ENCODE peak calls at places on chromosomes 11 and 22, in four cellular contexts. One of them, this sample, is unnamed.

GRCh38 chr11:129146196-129146595 is 45.9 kb downstream of the ARHGAP32 start:
- DNase-seq in K562: no peak
- DNase-seq in H1: no peak
- DNase-seq in GM12878: no peak
- DNase-seq in this sample: no peak

GRCh38 chr11:84214557-84214956 is 928.4 kb upstream of the CCDC90B start:
- DNase-seq in H1: no peak
- DNase-seq in GM12878: no peak
- DNase-seq in K562: no peak
- DNase-seq in this sample: no peak

GRCh38 chr22:32695451-32695891 is 106.0 kb upstream of the TIMP3 start:
- DNase-seq in K562: no peak
- DNase-seq in H1: no peak
- DNase-seq in GM12878: no peak
- DNase-seq in this sample: no peak

GRCh38 chr22:26550498-26551033 is 38.3 kb upstream of the TFIP11 start:
- DNase-seq in K562: no peak
- DNase-seq in GM12878: no peak
- DNase-seq in H1: no peak
- DNase-seq in this sample: no peak

GRCh38 chr11:128180446-128181089 is 406.8 kb downstream of the ETS1 start:
- DNase-seq in K562: no peak
- DNase-seq in H1: no peak
- DNase-seq in GM12878: no peak
- DNase-seq in this sample: no peak

GRCh38 chr11:45606514-45607024 is 58.9 kb downstream of the CHST1 start:
- DNase-seq in GM12878: no peak
- DNase-seq in K562: no peak
- DNase-seq in H1: peak; percentile 34
- DNase-seq in this sample: peak; percentile 38

GRCh38 chr11:63179446-63180068 is 35.5 kb upstream of the SLC22A24 start:
- DNase-seq in H1: no peak
- DNase-seq in K562: no peak
- DNase-seq in GM12878: no peak
- DNase-seq in this sample: no peak

GRCh38 chr11:8248786-8249185 is 14.9 kb downstream of the LMO1 start:
- DNase-seq in K562: no peak
- DNase-seq in GM12878: no peak
- DNase-seq in H1: no peak
- DNase-seq in this sample: no peak

GRCh38 chr22:46278656-46279645 is 11.1 kb downstream of the TTC38 start:
- DNase-seq in H1: no peak
- DNase-seq in GM12878: no peak
- DNase-seq in K562: no peak
- DNase-seq in this sample: no peak

GRCh38 chr11:130826572-130826971 is 89.7 kb downstream of the SNX19 start:
- DNase-seq in H1: no peak
- DNase-seq in GM12878: no peak
- DNase-seq in K562: no peak
- DNase-seq in this sample: no peak

GRCh38 chr22:24102366-24103200 is 78.7 kb upstream of the SUSD2 start:
- DNase-seq in H1: no peak
- DNase-seq in GM12878: no peak
- DNase-seq in K562: no peak
- DNase-seq in this sample: no peak

GRCh38 chr22:17786435-17787158 is 12.3 kb upstream of the BID start:
- DNase-seq in GM12878: no peak
- DNase-seq in K562: peak; percentile 89
- DNase-seq in H1: no peak
- DNase-seq in this sample: no peak

GRCh38 chr11:24760681-24761080 is 263.8 kb downstream of the LUZP2 start:
- DNase-seq in GM12878: no peak
- DNase-seq in H1: no peak
- DNase-seq in K562: no peak
- DNase-seq in this sample: no peak

GRCh38 chr11:29534831-29535230 is 482.0 kb downstream of the KCNA4 start:
- DNase-seq in H1: no peak
- DNase-seq in K562: no peak
- DNase-seq in GM12878: no peak
- DNase-seq in this sample: no peak

GRCh38 chr11:16001899-16002426 is 354.4 kb downstream of the SOX6 start:
- DNase-seq in GM12878: no peak
- DNase-seq in H1: no peak
- DNase-seq in K562: no peak
- DNase-seq in this sample: no peak

GRCh38 chr11:131888230-131888826 is 517.9 kb downstream of the NTM start:
- DNase-seq in GM12878: no peak
- DNase-seq in H1: no peak
- DNase-seq in K562: no peak
- DNase-seq in this sample: no peak

GRCh38 chr11:130129922-130130321 is 29.7 kb upstream of the ST14 start:
- DNase-seq in H1: no peak
- DNase-seq in K562: no peak
- DNase-seq in GM12878: no peak
- DNase-seq in this sample: no peak

GRCh38 chr11:128434411-128434810 is 152.9 kb downstream of the ETS1 start:
- DNase-seq in GM12878: no peak
- DNase-seq in K562: no peak
- DNase-seq in H1: no peak
- DNase-seq in this sample: no peak

GRCh38 chr22:27435839-27436581 is 365.5 kb downstream of the MN1 start:
- DNase-seq in GM12878: no peak
- DNase-seq in H1: no peak
- DNase-seq in K562: no peak
- DNase-seq in this sample: peak; percentile 78

GRCh38 chr22:25489947-25490346 is 74.5 kb upstream of the GRK3 start:
- DNase-seq in K562: no peak
- DNase-seq in H1: no peak
- DNase-seq in GM12878: no peak
- DNase-seq in this sample: no peak

GRCh38 chr22:38923463-38924196 is 33.8 kb upstream of the APOBEC3A start:
- DNase-seq in H1: no peak
- DNase-seq in K562: peak; percentile 81
- DNase-seq in GM12878: no peak
- DNase-seq in this sample: peak; percentile 71

GRCh38 chr11:69008774-69009440 is 4.1 kb downstream of the MRGPRF start:
- DNase-seq in H1: peak; percentile 51
- DNase-seq in K562: peak; percentile 76
- DNase-seq in GM12878: no peak
- DNase-seq in this sample: peak; percentile 60

GRCh38 chr11:69007978-69008381 is 5.1 kb downstream of the MRGPRF start:
- DNase-seq in K562: no peak
- DNase-seq in GM12878: no peak
- DNase-seq in H1: no peak
- DNase-seq in this sample: no peak

GRCh38 chr11:69005183-69005630 is 7.8 kb downstream of the MRGPRF start:
- DNase-seq in K562: no peak
- DNase-seq in H1: no peak
- DNase-seq in GM12878: no peak
- DNase-seq in this sample: no peak

GRCh38 chr11:69005631-69006368 is 7.2 kb downstream of the MRGPRF start:
- DNase-seq in K562: no peak
- DNase-seq in GM12878: no peak
- DNase-seq in H1: no peak
- DNase-seq in this sample: no peak

GRCh38 chr11:69006816-69007215 is 6.2 kb downstream of the MRGPRF start:
- DNase-seq in K562: no peak
- DNase-seq in GM12878: no peak
- DNase-seq in H1: no peak
- DNase-seq in this sample: no peak
- TF ChIP-seq NRF1 in K562: no peak
- TF ChIP-seq NRF1 in GM12878: no peak
- TF ChIP-seq NRF1 in H1: no peak
- TF ChIP-seq NRF1 in this sample: no peak

GRCh38 chr11:100857236-100858005 is 170.3 kb downstream of the ARHGAP42 start:
- DNase-seq in GM12878: no peak
- DNase-seq in H1: no peak
- DNase-seq in K562: no peak
- DNase-seq in this sample: no peak

GRCh38 chr11:100851129-100851528 is 164.0 kb downstream of the ARHGAP42 start:
- DNase-seq in H1: no peak
- DNase-seq in GM12878: no peak
- DNase-seq in K562: no peak
- DNase-seq in this sample: no peak

GRCh38 chr11:100860318-100860896 is 173.3 kb downstream of the ARHGAP42 start:
- DNase-seq in K562: no peak
- DNase-seq in GM12878: no peak
- DNase-seq in H1: no peak
- DNase-seq in this sample: no peak

GRCh38 chr11:100851584-100852152 is 164.6 kb downstream of the ARHGAP42 start:
- DNase-seq in GM12878: no peak
- DNase-seq in K562: no peak
- DNase-seq in H1: no peak
- DNase-seq in this sample: no peak

DNA sequence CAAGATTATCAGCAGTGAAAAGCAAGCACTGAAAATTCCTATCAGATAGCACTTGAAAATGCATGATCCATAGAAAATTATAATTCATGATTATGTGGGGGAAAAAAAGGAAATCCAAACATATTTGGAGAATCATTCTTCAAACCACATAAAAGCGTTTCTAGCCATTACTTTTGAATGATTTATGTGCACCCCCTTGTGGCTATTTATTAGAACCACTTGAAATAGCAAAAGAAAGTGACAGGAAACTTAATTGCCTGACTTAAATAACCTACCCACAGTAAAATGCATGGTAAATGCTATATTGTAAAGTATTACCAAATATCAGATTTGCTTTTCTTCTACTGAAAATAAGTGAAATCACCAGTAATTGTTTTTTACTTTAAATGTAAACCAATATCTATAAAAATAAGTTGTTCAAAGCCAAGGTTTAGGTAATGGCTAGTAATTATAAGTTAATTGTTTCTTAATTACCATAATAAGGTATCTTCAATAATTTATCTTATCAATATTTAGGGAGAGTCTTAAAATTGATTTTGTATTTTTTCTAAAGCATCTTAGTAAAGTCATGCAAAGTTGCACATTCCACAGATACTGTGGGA is 168.5 kb downstream of the ARHGAP42 start:
- DNase-seq in GM12878: no peak
- DNase-seq in H1: no peak
- DNase-seq in K562: peak; percentile 18
- DNase-seq in this sample: peak; percentile 4
- H3K9ac ChIP-seq in GM12878: no peak overlapping the region
- H3K9ac ChIP-seq in H1: no peak overlapping the region
- H3K9ac ChIP-seq in K562: no peak overlapping the region
- H3K9ac ChIP-seq in this sample: no peak overlapping the region

GRCh38 chr22:43823911-43824665 is 12.0 kb upstream of the EFCAB6 start:
- DNase-seq in GM12878: no peak
- DNase-seq in K562: no peak
- DNase-seq in H1: no peak
- DNase-seq in this sample: no peak
- TF ChIP-seq NRF1 in GM12878: no peak
- TF ChIP-seq NRF1 in K562: no peak
- TF ChIP-seq NRF1 in H1: no peak
- TF ChIP-seq NRF1 in this sample: no peak

DNA sequence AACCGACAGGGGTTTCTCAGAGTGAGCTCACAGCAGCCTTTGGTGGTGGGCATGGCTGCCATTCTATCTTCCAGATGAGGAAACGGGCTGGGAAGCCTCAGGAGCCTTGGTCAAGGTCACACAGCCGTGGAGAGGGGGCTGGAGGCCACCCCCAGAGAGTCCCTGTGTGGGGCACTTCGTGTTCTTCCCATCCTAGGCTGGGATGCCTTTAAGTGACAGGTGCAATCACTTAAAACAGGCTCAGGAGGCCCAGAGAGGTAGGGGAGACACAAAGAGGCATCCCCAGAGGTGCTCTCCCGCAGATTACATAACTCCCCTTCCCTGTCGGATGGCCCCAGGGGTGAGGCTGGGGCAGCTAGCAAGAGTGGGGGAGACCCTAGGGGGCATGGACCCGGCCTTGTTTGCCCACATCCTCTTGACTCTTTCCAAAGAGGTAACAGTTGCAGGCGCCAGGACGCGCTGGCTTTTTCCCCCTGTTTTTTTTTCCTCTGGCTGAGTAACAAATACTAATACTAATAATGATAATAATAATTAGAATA is 17.5 kb upstream of the SHISAL1 start:
- DNase-seq in H1: no peak
- DNase-seq in GM12878: no peak
- DNase-seq in K562: no peak
- DNase-seq in this sample: no peak
- H3K9ac ChIP-seq in H1: no peak overlapping the region
- H3K9ac ChIP-seq in GM12878: no peak overlapping the region
- H3K9ac ChIP-seq in K562: no peak overlapping the region
- H3K9ac ChIP-seq in this sample: no peak overlapping the region

GRCh38 chr11:78037056-78037455 is 14.0 kb upstream of the KCTD14 start:
- DNase-seq in H1: no peak
- DNase-seq in GM12878: no peak
- DNase-seq in K562: no peak
- DNase-seq in this sample: no peak
- TF ChIP-seq NRF1 in H1: no peak
- TF ChIP-seq NRF1 in GM12878: no peak
- TF ChIP-seq NRF1 in K562: no peak
- TF ChIP-seq NRF1 in this sample: no peak

GRCh38 chr11:68007498-68008380 is 2.4 kb upstream of the ALDH3B1 start:
- DNase-seq in H1: no peak
- DNase-seq in GM12878: no peak
- DNase-seq in K562: no peak
- DNase-seq in this sample: no peak
- H3K9ac ChIP-seq in H1: no peak overlapping the region
- H3K9ac ChIP-seq in GM12878: no peak overlapping the region
- H3K9ac ChIP-seq in K562: no peak overlapping the region
- H3K9ac ChIP-seq in this sample: no peak overlapping the region

GRCh38 chr11:108851781-108852180 is 186.9 kb downstream of the DDX10 start:
- DNase-seq in K562: no peak
- DNase-seq in H1: no peak
- DNase-seq in GM12878: no peak
- DNase-seq in this sample: no peak
- TF ChIP-seq NRF1 in K562: no peak
- TF ChIP-seq NRF1 in H1: no peak
- TF ChIP-seq NRF1 in GM12878: no peak
- TF ChIP-seq NRF1 in this sample: no peak

GRCh38 chr22:29605236-29605850 is 1.9 kb downstream of the NF2 start:
- DNase-seq in H1: no peak
- DNase-seq in K562: no peak
- DNase-seq in GM12878: no peak
- DNase-seq in this sample: no peak
- H3K9ac ChIP-seq in H1: no peak overlapping the region
- H3K9ac ChIP-seq in K562: peak overlapping the region; percentile 85
- H3K9ac ChIP-seq in GM12878: no peak overlapping the region
- H3K9ac ChIP-seq in this sample: peak overlapping the region; percentile 16

GRCh38 chr11:101030015-101030414 is 99.6 kb downstream of the PGR start:
- DNase-seq in GM12878: no peak
- DNase-seq in H1: no peak
- DNase-seq in K562: no peak
- DNase-seq in this sample: no peak
- TF ChIP-seq NRF1 in GM12878: no peak
- TF ChIP-seq NRF1 in H1: no peak
- TF ChIP-seq NRF1 in K562: no peak
- TF ChIP-seq NRF1 in this sample: no peak